ENCODE peak calls at places on chromosome X, in six cellular contexts. V is upper lobe of right lung, W is IMR-90, C is body of pancreas, J is B cell, E is MCF 10A. Y is an unnamed sample.
A peak's percentile ranks its signal among the peaks of the same experiment; 100 is the strongest.

GRCh38 chrX:34901761-34902160 is 40.8 kb upstream of the FAM47B start:
- DNase-seq in C (no peak), V (no peak), W (no peak), J (no peak), E (no peak), Y (no peak)

GRCh38 chrX:53481816-53482485 is 47.8 kb upstream of the HSD17B10 start:
- DNase-seq in C (peak; percentile 82), E (peak; percentile 76), W (peak; percentile 69), J (peak; percentile 52), V (peak; percentile 57), Y (no peak)

GRCh38 chrX:155966876-155967275 is 30.6 kb upstream of the IL9R start:
- DNase-seq in C (no peak), E (peak; percentile 26), W (no peak), V (no peak), J (peak; percentile 41), Y (no peak)

GRCh38 chrX:30301977-30302376 is 7.2 kb downstream of the NR0B1 start:
- DNase-seq in C (no peak), V (no peak), W (peak; percentile 43), E (peak; percentile 58), J (no peak), Y (no peak)

GRCh38 chrX:123487226-123487625 is 245.6 kb downstream of the THOC2 start:
- DNase-seq in E (no peak), V (no peak), W (no peak), J (no peak), C (no peak), Y (no peak)

GRCh38 chrX:7170903-7171302 is 22.9 kb upstream of the PUDP start:
- DNase-seq in C (peak; percentile 33), W (no peak), V (no peak), E (peak; percentile 59), J (peak; percentile 42), Y (no peak)

GRCh38 chrX:45872480-45872879 is 671.8 kb upstream of the DIPK2B start:
- DNase-seq in J (no peak), W (no peak), C (no peak), E (no peak), V (no peak), Y (no peak)

GRCh38 chrX:49840679-49841078 is 11.6 kb downstream of the PAGE4 start:
- DNase-seq in C (peak; percentile 91), W (peak; percentile 35), E (peak; percentile 57), V (peak; percentile 71), J (peak; percentile 28), Y (no peak)

GRCh38 chrX:134714633-134715110 is 56.4 kb upstream of the PLAC1 start:
- DNase-seq in E (no peak), J (no peak), C (no peak), V (no peak), W (no peak), Y (no peak)

GRCh38 chrX:21944136-21944615 is 3.7 kb downstream of the SMS start:
- DNase-seq in W (no peak), C (no peak), V (no peak), E (peak; percentile 31), J (no peak), Y (no peak)

GRCh38 chrX:48697182-48697727 is 721 bp downstream of the SUV39H1 start:
- DNase-seq in C (no peak), W (no peak), V (no peak), J (no peak), E (peak; percentile 16), Y (no peak)

GRCh38 chrX:79366556-79366887 is 612 bp downstream of the ITM2A start:
- DNase-seq in E (no peak), C (no peak), V (no peak), W (no peak), J (no peak), Y (no peak)

GRCh38 chrX:97531824-97532223 is 648.1 kb downstream of the RPA4 start:
- DNase-seq in E (no peak), W (no peak), V (no peak), C (no peak), J (no peak), Y (no peak)
- TF ChIP-seq CTCF in E (no peak), W (no peak), V (no peak), C (no peak), J (no peak), Y (no peak)

GRCh38 chrX:131845771-131846170 is 177.3 kb upstream of the STK26 start:
- DNase-seq in W (no peak), E (no peak), V (no peak), J (no peak), C (no peak), Y (no peak)

GRCh38 chrX:131843996-131844395 is 179.1 kb upstream of the STK26 start:
- DNase-seq in W (no peak), V (no peak), E (no peak), C (no peak), J (no peak), Y (no peak)

GRCh38 chrX:131840799-131841495 is 182.2 kb upstream of the STK26 start:
- DNase-seq in C (no peak), J (no peak), E (no peak), W (no peak), V (no peak), Y (no peak)

GRCh38 chrX:131845201-131845600 is 177.9 kb upstream of the STK26 start:
- DNase-seq in V (no peak), J (no peak), W (no peak), C (no peak), E (no peak), Y (no peak)

DNA sequence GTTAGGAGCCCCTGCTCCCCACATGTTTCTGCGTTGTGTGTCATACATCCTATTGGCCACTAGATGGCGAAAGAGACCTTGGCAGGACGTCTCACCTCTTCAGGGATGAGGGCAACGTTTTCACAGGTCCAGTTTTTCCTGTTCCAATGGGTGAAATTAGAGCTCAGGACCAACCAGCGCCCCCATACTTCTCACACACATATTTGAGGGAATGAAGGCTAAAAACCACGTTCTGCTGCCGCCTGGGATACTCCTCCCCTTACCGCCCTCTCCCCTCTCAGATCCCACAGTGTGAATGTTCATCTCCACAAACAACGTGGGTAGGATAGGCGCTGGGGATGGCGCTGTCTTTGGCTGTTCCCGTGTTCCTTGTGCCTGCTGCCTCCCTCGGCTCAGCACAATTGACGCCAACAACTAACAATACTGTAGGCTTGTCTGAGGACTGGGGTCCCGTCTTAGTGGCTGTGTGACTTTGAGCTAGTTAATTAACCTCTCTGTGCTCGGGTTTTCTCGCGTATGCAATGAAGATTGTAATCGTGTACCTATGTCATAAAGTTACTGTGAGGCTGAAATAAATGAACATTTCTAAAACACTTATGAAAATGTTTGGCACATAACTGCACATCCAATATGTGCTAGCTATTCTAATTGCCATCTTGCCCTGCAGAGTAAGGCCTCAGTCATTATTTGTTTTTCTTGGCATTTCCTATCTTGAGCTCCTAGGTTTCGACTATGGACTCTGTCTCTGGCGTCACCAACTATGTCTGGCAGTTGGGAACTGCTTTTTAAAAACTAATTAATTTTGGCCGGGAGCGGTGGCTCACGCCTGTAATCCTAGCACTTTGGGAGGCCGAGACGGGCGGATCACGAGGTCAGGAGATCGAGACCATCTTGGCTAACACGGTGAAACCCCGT is 181.3 kb upstream of the STK26 start:
- DNase-seq in V (no peak), E (peak; percentile 71), W (peak; percentile 38), C (peak; percentile 43), J (peak; percentile 70), Y (no peak)
- TF ChIP-seq CTCF in V (peak; percentile 71), E (peak; percentile 93), W (peak; percentile 68), C (peak; percentile 85), J (peak; percentile 73), Y (peak; percentile 90)

GRCh38 chrX:148133099-148133725 is 152.1 kb downstream of the FMR1NB start:
- DNase-seq in W (no peak), V (no peak), C (no peak), J (peak; percentile 18), E (peak; percentile 22), Y (no peak)
- TF ChIP-seq CTCF in W (no peak), V (peak; percentile 11), C (no peak), J (peak; percentile 59), E (no peak), Y (no peak)

GRCh38 chrX:15683193-15683592 is 18.6 kb upstream of the CLTRN start:
- DNase-seq in E (no peak), C (no peak), J (no peak), W (no peak), V (no peak), Y (no peak)

GRCh38 chrX:15686818-15687685 is 22.4 kb upstream of the CLTRN start:
- DNase-seq in W (peak; percentile 61), V (no peak), J (peak; percentile 78), E (peak; percentile 78), C (peak; percentile 74), Y (no peak)
- TF ChIP-seq CTCF in W (peak; percentile 83), V (peak; percentile 67), J (peak; percentile 71), E (peak; percentile 71), C (peak; percentile 31), Y (peak; percentile 63)

GRCh38 chrX:70769659-70770232 is 138.8 kb downstream of the TEX11 start:
- DNase-seq in E (peak; percentile 16), V (no peak), W (peak; percentile 5), C (no peak), J (peak; percentile 5), Y (no peak)
- TF ChIP-seq CTCF in E (peak; percentile 47), V (peak; percentile 44), W (peak; percentile 52), C (no peak), J (peak; percentile 62), Y (peak; percentile 43)